ENCODE peak calls at places on chromosomes 16 and 17, in five cellular contexts. One of them, this sample, is unnamed. For H3K9me3, the result is how much of the 10 kb centered on the place peaks cover.

GRCh38 chr16:85238233-85238647 is 126.0 kb upstream of the CIBAR2 start:
- DNase-seq in CD8-positive, alpha-beta memory T cell: no peak
- DNase-seq in gastrocnemius medialis: no peak
- DNase-seq in tibial nerve: peak
- DNase-seq in colonic mucosa: peak
- DNase-seq in this sample: no peak

GRCh38 chr17:59844884-59845594 is 47.7 kb downstream of the TUBD1 start:
- DNase-seq in CD8-positive, alpha-beta memory T cell: no peak
- DNase-seq in gastrocnemius medialis: no peak
- DNase-seq in tibial nerve: no peak
- DNase-seq in colonic mucosa: no peak
- DNase-seq in this sample: no peak

GRCh38 chr17:34259151-34259550 is 4.1 kb downstream of the CCL2 start:
- DNase-seq in CD8-positive, alpha-beta memory T cell: no peak
- DNase-seq in gastrocnemius medialis: no peak
- DNase-seq in tibial nerve: no peak
- DNase-seq in colonic mucosa: no peak
- DNase-seq in this sample: no peak

GRCh38 chr17:17728550-17729251 is 47.4 kb downstream of the RAI1 start:
- DNase-seq in CD8-positive, alpha-beta memory T cell: no peak
- DNase-seq in gastrocnemius medialis: no peak
- DNase-seq in tibial nerve: no peak
- DNase-seq in colonic mucosa: peak
- DNase-seq in this sample: no peak

GRCh38 chr17:72743037-72743467 is 349.4 kb downstream of the SLC39A11 start:
- DNase-seq in CD8-positive, alpha-beta memory T cell: no peak
- DNase-seq in gastrocnemius medialis: no peak
- DNase-seq in tibial nerve: no peak
- DNase-seq in colonic mucosa: no peak
- DNase-seq in this sample: no peak

GRCh38 chr17:15262291-15263205 is 2.6 kb downstream of the PMP22 start:
- DNase-seq in CD8-positive, alpha-beta memory T cell: no peak
- DNase-seq in gastrocnemius medialis: peak
- DNase-seq in tibial nerve: peak
- DNase-seq in colonic mucosa: peak
- DNase-seq in this sample: no peak

GRCh38 chr16:47884131-47884725 is 271.6 kb downstream of the ABCC12 start:
- DNase-seq in CD8-positive, alpha-beta memory T cell: no peak
- DNase-seq in gastrocnemius medialis: no peak
- DNase-seq in tibial nerve: no peak
- DNase-seq in colonic mucosa: no peak
- DNase-seq in this sample: no peak

GRCh38 chr16:9333515-9333914 is 242.1 kb downstream of the HAPSTR1 start:
- DNase-seq in CD8-positive, alpha-beta memory T cell: no peak
- DNase-seq in gastrocnemius medialis: no peak
- DNase-seq in tibial nerve: no peak
- DNase-seq in colonic mucosa: no peak
- DNase-seq in this sample: no peak

GRCh38 chr17:48374650-48375230 is 55.3 kb downstream of the SKAP1 start:
- DNase-seq in CD8-positive, alpha-beta memory T cell: peak
- DNase-seq in gastrocnemius medialis: no peak
- DNase-seq in tibial nerve: peak
- DNase-seq in colonic mucosa: peak
- DNase-seq in this sample: no peak

GRCh38 chr16:2919511-2920255 is 8.0 kb downstream of the FLYWCH1 start:
- DNase-seq in CD8-positive, alpha-beta memory T cell: peak
- DNase-seq in gastrocnemius medialis: peak
- DNase-seq in tibial nerve: peak
- DNase-seq in colonic mucosa: peak
- DNase-seq in this sample: no peak

GRCh38 chr17:50133028-50133768 is 3.2 kb upstream of the SAMD14 start:
- DNase-seq in CD8-positive, alpha-beta memory T cell: no peak
- DNase-seq in gastrocnemius medialis: peak
- DNase-seq in tibial nerve: no peak
- DNase-seq in colonic mucosa: no peak
- DNase-seq in this sample: no peak

GRCh38 chr17:80104321-80104955 is 3.1 kb downstream of the GAA start:
- DNase-seq in CD8-positive, alpha-beta memory T cell: no peak
- DNase-seq in gastrocnemius medialis: no peak
- DNase-seq in tibial nerve: no peak
- DNase-seq in colonic mucosa: no peak
- DNase-seq in this sample: no peak

GRCh38 chr16:56998861-56999260 is 9.5 kb downstream of the NLRC5 start:
- DNase-seq in CD8-positive, alpha-beta memory T cell: no peak
- DNase-seq in gastrocnemius medialis: no peak
- DNase-seq in tibial nerve: no peak
- DNase-seq in colonic mucosa: no peak
- DNase-seq in this sample: no peak

GRCh38 chr17:7220593-7221280 is 999 bp downstream of the ACADVL start:
- DNase-seq in CD8-positive, alpha-beta memory T cell: peak
- DNase-seq in gastrocnemius medialis: peak
- DNase-seq in tibial nerve: no peak
- DNase-seq in colonic mucosa: peak
- DNase-seq in this sample: peak

GRCh38 chr17:29148257-29148789 is 31.9 kb downstream of the MYO18A start:
- DNase-seq in CD8-positive, alpha-beta memory T cell: no peak
- DNase-seq in gastrocnemius medialis: no peak
- DNase-seq in tibial nerve: no peak
- DNase-seq in colonic mucosa: no peak
- DNase-seq in this sample: no peak

GRCh38 chr17:27457731-27458523 is 1.7 kb downstream of the KSR1 start:
- DNase-seq in CD8-positive, alpha-beta memory T cell: no peak
- DNase-seq in gastrocnemius medialis: no peak
- DNase-seq in tibial nerve: no peak
- DNase-seq in colonic mucosa: no peak
- DNase-seq in this sample: no peak

GRCh38 chr16:65121870-65122723 is at the start of gene CDH11:
- DNase-seq in CD8-positive, alpha-beta memory T cell: no peak
- DNase-seq in gastrocnemius medialis: peak
- DNase-seq in tibial nerve: peak
- DNase-seq in colonic mucosa: peak
- DNase-seq in this sample: no peak

DNA sequence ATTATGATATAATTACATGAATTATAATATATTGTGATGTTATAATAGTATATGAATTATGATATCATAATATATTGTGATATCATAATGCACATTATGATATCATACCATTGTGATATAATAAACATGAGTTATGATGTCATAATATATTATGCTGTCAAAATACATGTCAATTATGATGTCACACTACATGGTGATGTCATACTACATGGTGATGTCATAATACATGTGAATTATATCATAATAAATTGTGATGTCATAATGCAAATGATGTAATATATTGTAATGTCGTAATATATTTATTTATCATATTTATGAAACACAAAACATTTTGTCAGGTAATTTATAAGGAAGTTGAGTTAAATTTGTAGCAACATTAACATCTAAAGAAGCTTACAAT is 1950.1 kb downstream of the TP53TG3F start:
- DNase-seq in CD8-positive, alpha-beta memory T cell: no peak
- DNase-seq in gastrocnemius medialis: no peak
- DNase-seq in tibial nerve: no peak
- DNase-seq in colonic mucosa: no peak
- DNase-seq in this sample: no peak
- H3K9me3 ChIP-seq in CD8-positive, alpha-beta memory T cell: under half
- H3K9me3 ChIP-seq in gastrocnemius medialis: under half
- H3K9me3 ChIP-seq in tibial nerve: under half
- H3K9me3 ChIP-seq in colonic mucosa: under half
- H3K9me3 ChIP-seq in this sample: under half

DNA sequence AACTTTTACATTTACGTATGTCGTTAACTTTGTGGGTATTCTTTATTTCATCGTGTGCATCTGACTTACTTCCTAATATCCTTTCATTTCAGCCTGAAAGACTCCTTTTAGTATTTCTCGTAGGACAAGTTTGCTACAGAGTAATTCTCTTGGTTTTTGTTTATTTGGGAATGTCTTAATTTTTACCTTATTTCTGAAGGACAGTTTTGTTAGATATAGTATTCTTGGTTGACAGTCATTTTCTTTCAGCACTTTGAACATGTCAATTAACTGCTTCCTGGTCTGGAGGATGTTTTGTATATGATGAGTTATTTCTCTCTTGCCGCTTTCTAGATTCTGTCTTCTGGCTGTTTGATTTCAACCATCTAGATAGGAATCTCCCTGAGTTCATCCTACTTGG is 109.2 kb upstream of the NACA2 start:
- DNase-seq in CD8-positive, alpha-beta memory T cell: no peak
- DNase-seq in gastrocnemius medialis: no peak
- DNase-seq in tibial nerve: no peak
- DNase-seq in colonic mucosa: no peak
- DNase-seq in this sample: no peak
- H3K9me3 ChIP-seq in CD8-positive, alpha-beta memory T cell: under half
- H3K9me3 ChIP-seq in gastrocnemius medialis: under half
- H3K9me3 ChIP-seq in tibial nerve: under half
- H3K9me3 ChIP-seq in colonic mucosa: under half
- H3K9me3 ChIP-seq in this sample: under half

DNA sequence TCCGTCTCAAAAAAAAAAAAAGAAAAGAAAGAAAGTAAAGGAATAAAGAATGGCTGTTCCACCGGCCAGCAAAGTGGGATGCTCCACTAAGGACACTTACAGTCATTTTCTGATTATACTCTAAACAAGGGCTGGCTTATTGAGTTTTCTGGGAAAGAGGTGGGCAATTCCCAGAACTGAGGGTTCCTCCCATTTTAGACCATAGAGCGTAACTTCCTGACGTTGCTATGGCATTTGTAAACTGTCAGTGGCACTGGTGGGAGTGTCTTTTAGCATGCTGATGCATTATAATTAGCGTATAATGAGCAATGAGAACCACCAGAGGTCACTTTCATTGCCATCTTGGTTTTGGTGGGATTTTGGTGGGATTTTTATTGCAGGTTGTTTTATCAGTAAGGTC is 58.0 kb downstream of the PIGL start:
- DNase-seq in CD8-positive, alpha-beta memory T cell: no peak
- DNase-seq in gastrocnemius medialis: no peak
- DNase-seq in tibial nerve: no peak
- DNase-seq in colonic mucosa: no peak
- DNase-seq in this sample: no peak
- H3K9me3 ChIP-seq in CD8-positive, alpha-beta memory T cell: under half
- H3K9me3 ChIP-seq in gastrocnemius medialis: under half
- H3K9me3 ChIP-seq in tibial nerve: under half
- H3K9me3 ChIP-seq in colonic mucosa: under half
- H3K9me3 ChIP-seq in this sample: under half

DNA sequence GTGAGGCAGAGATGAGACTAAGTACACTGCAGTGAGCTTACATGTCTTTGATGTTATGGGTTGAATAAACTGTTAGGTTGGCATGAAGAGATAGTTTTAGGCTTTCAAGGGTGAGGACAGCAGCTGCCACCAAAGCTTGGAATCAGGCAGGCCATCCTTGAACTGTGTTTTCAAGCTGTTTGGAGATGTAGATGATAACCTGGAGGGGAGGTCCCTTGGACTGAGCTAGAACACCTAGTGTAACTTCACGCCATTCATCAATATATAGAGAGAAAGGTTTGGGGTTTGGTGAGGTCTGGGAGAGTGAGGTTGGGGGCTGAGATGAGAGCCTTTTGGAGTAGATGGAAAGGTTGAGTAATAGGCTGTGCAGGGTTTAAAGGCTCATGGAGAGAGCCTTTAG is 2447.0 kb downstream of the TP53TG3F start:
- DNase-seq in CD8-positive, alpha-beta memory T cell: no peak
- DNase-seq in gastrocnemius medialis: no peak
- DNase-seq in tibial nerve: no peak
- DNase-seq in colonic mucosa: no peak
- DNase-seq in this sample: no peak
- H3K9me3 ChIP-seq in CD8-positive, alpha-beta memory T cell: under half
- H3K9me3 ChIP-seq in gastrocnemius medialis: under half
- H3K9me3 ChIP-seq in tibial nerve: under half
- H3K9me3 ChIP-seq in colonic mucosa: under half
- H3K9me3 ChIP-seq in this sample: under half